ENCODE peak calls at places on chromosomes 6 and 20, in five cellular contexts. H is stimulated activated CD8-positive, alpha-beta memory T cell treated with anti-CD3 and anti-CD28 coated beads, Interleukin-2, amount 100 ng/mL, for 1 hour; T is C1 segment of cervical spinal cord; P is kidney tubule cell; X is A549. F is an unnamed sample.

GRCh38 chr6:26543953-26544352 is 5.8 kb downstream of the HMGN4 start:
- DNase-seq in X (peak; percentile 40), H (no peak), P (peak; percentile 38), T (no peak), F (no peak)

GRCh38 chr6:124958759-124959354 is 3.4 kb upstream of the RNF217 start:
- DNase-seq in X (no peak), H (no peak), T (no peak), P (peak; percentile 69), F (no peak)

GRCh38 chr20:8129211-8129986 is 2.7 kb upstream of the PLCB1 start:
- DNase-seq in P (no peak), H (no peak), T (no peak), X (no peak), F (no peak)

GRCh38 chr6:137805622-137806021 is 61.4 kb upstream of the TNFAIP3 start:
- DNase-seq in H (no peak), X (no peak), P (no peak), T (no peak), F (no peak)

GRCh38 chr6:1622220-1622841 is 12.6 kb downstream of the FOXC1 start:
- DNase-seq in H (no peak), X (no peak), T (no peak), P (peak; percentile 21), F (no peak)

GRCh38 chr6:19408331-19408730 is 428.8 kb upstream of the ID4 start:
- DNase-seq in T (no peak), P (no peak), X (no peak), H (no peak), F (no peak)

GRCh38 chr20:17960927-17961599 is 7.5 kb downstream of the SNX5 start:
- DNase-seq in P (no peak), T (no peak), X (no peak), H (no peak), F (no peak)

GRCh38 chr6:113047148-113047547 is 700.0 kb downstream of the RFPL4B start:
- DNase-seq in H (no peak), X (peak; percentile 34), P (no peak), T (no peak), F (no peak)

GRCh38 chr6:132814716-132815570 is 574 bp downstream of the RPS12 start:
- DNase-seq in H (no peak), T (no peak), X (no peak), P (peak; percentile 29), F (no peak)

GRCh38 chr6:6546318-6547110 is 42.0 kb upstream of the LY86 start:
- DNase-seq in X (no peak), T (no peak), H (no peak), P (peak; percentile 37), F (no peak)

GRCh38 chr6:22448311-22448711 is 121.1 kb upstream of the HDGFL1 start:
- DNase-seq in X (peak; percentile 83), T (no peak), P (peak; percentile 73), H (no peak), F (no peak)

GRCh38 chr20:25146976-25147375 is 48.5 kb upstream of the ENTPD6 start:
- DNase-seq in H (no peak), X (no peak), P (no peak), T (no peak), F (no peak)

GRCh38 chr6:14194483-14194882 is 76.9 kb downstream of the CD83 start:
- DNase-seq in P (no peak), H (no peak), T (no peak), X (no peak), F (no peak)

GRCh38 chr6:161418458-161418945 is 144.6 kb upstream of the AGPAT4 start:
- DNase-seq in T (no peak), P (peak; percentile 86), X (peak; percentile 70), H (no peak), F (no peak)

GRCh38 chr20:62236674-62236996 is 1.7 kb upstream of the OSBPL2 start:
- DNase-seq in T (no peak), H (no peak), X (no peak), P (no peak), F (no peak)

GRCh38 chr6:24064106-24064505 is 61.9 kb upstream of the NRSN1 start:
- DNase-seq in H (no peak), X (peak; percentile 18), P (peak; percentile 46), T (no peak), F (no peak)

F was measured in GOT3.